ENCODE peak calls at places on chromosomes 3 and 15, in six cellular contexts. Y, L, C, F, K and W are unnamed samples.

GRCh38 chr3:192022412-192022811 is 561.4 kb downstream of the PYDC2 start:
- DNase-seq in Y (no peak), F (no peak), L (no peak), C (no peak), K (no peak), W (no peak)

GRCh38 chr15:99726333-99726732 is 6.9 kb downstream of the LYSMD4 start:
- DNase-seq in C (no peak), L (no peak), K (no peak), Y (no peak), F (no peak), W (no peak)

GRCh38 chr3:124648551-124648950 is 81.7 kb upstream of the UMPS start:
- DNase-seq in Y (no peak), C (no peak), K (no peak), F (no peak), L (no peak), W (no peak)

GRCh38 chr3:138786788-138787276 is 47.9 kb downstream of the PIK3CB start:
- DNase-seq in C (no peak), K (no peak), Y (no peak), L (no peak), F (peak; percentile 53), W (no peak)

GRCh38 chr15:79283252-79284048 is 928 bp downstream of the ANKRD34C start:
- DNase-seq in Y (no peak), K (no peak), F (peak; percentile 67), C (peak; percentile 38), L (no peak), W (no peak)

GRCh38 chr15:57476533-57476975 is 100.2 kb downstream of the CGNL1 start:
- DNase-seq in C (no peak), F (peak; percentile 64), Y (no peak), L (no peak), K (no peak), W (no peak)

GRCh38 chr3:139695701-139696422 is 18.1 kb upstream of the NMNAT3 start:
- DNase-seq in L (no peak), F (no peak), Y (no peak), K (no peak), C (no peak), W (no peak)

GRCh38 chr15:83206387-83206970 is 1.1 kb downstream of the HDGFL3 start:
- DNase-seq in L (no peak), F (peak; percentile 43), K (no peak), Y (no peak), C (no peak), W (no peak)

GRCh38 chr15:65411470-65412071 is 11.2 kb downstream of the IGDCC4 start:
- DNase-seq in L (no peak), K (no peak), C (no peak), Y (no peak), F (peak; percentile 49), W (no peak)

GRCh38 chr3:159859424-159859823 is 129.2 kb upstream of the IL12A start:
- DNase-seq in K (no peak), Y (no peak), L (no peak), F (peak; percentile 74), C (no peak), W (no peak)

GRCh38 chr15:26842391-26842790 is 24.5 kb upstream of the GABRA5 start:
- DNase-seq in L (no peak), K (no peak), Y (no peak), C (no peak), F (no peak), W (peak; percentile 3)

GRCh38 chr3:112111785-112112402 is 21.2 kb downstream of the GCSAM start:
- DNase-seq in C (peak; percentile 45), K (peak; percentile 23), Y (peak; percentile 62), F (peak; percentile 79), L (peak; percentile 71), W (peak; percentile 40)

GRCh38 chr3:3998140-3998977 is 199.1 kb downstream of the LRRN1 start:
- DNase-seq in K (no peak), C (peak; percentile 18), Y (no peak), L (peak; percentile 2), F (no peak), W (peak; percentile 15)

GRCh38 chr15:74958320-74958907 is 1.8 kb upstream of the RPP25 start:
- DNase-seq in F (peak; percentile 55), K (no peak), L (no peak), C (peak; percentile 75), Y (peak; percentile 75), W (no peak)

GRCh38 chr15:50141856-50142255 is 22.8 kb upstream of the ATP8B4 start:
- DNase-seq in L (no peak), Y (no peak), C (no peak), F (no peak), K (no peak), W (no peak)

GRCh38 chr3:13213911-13214846 is 140.9 kb upstream of the IQSEC1 start:
- DNase-seq in Y (no peak), F (no peak), C (no peak), K (no peak), L (no peak), W (peak; percentile 71)

GRCh38 chr3:101725192-101725889 is 927 bp downstream of the CEP97 start:
- DNase-seq in L (no peak), Y (peak; percentile 66), F (peak; percentile 50), K (peak; percentile 16), C (peak; percentile 34), W (peak; percentile 14)

GRCh38 chr15:90629217-90629616 is 87.9 kb upstream of the BLM start:
- DNase-seq in C (no peak), Y (peak; percentile 48), F (no peak), K (no peak), L (no peak), W (no peak)